ENCODE peak calls at places on chromosome 13, in ten cellular contexts. F is T-helper 2 cell; H is EL; J is mammary epithelial cell; P is epithelial cell of prostate; Z is neural progenitor cell; W is activated naive CD4-positive, alpha-beta T cell; A is PC-3; D is NCI-H510A treated with DMSO at 0.1 percent for 48 hours; M is sigmoid colon. X is an unnamed sample.

GRCh38 chr13:98103942-98104880 is 38.7 kb upstream of the FARP1 start:
- DNase-seq in F (no peak), H (peak; percentile 20), J (peak; percentile 9), P (no peak), Z (no peak), W (no peak), A (peak; percentile 17), D (no peak), M (no peak), X (no peak)

GRCh38 chr13:113205428-113205931 is 3.0 kb downstream of the PCID2 start:
- DNase-seq in F (no peak), H (no peak), J (no peak), P (no peak), Z (no peak), W (no peak), A (peak; percentile 16), D (no peak), M (no peak), X (no peak)

GRCh38 chr13:113639661-113640262 is 18.2 kb downstream of the ATP4B start:
- DNase-seq in F (no peak), H (no peak), J (no peak), P (no peak), Z (no peak), W (no peak), A (no peak), D (no peak), M (peak; percentile 76), X (no peak)

GRCh38 chr13:42836930-42837329 is 55.5 kb downstream of the FAM216B start:
- DNase-seq in F (no peak), H (peak; percentile 42), J (no peak), P (no peak), Z (peak; percentile 25), W (no peak), A (peak; percentile 46), D (peak; percentile 0), M (no peak), X (peak; percentile 73)

GRCh38 chr13:74134226-74134776 is at the start of gene KLF12:
- DNase-seq in F (peak; percentile 94), H (peak; percentile 97), J (peak; percentile 88), P (no peak), Z (peak; percentile 95), W (peak; percentile 79), A (peak; percentile 81), D (peak; percentile 31), M (peak; percentile 96), X (peak; percentile 98)

GRCh38 chr13:23159587-23160240 is 21.1 kb upstream of the SGCG start:
- DNase-seq in F (no peak), H (no peak), J (no peak), P (no peak), Z (peak; percentile 57), W (no peak), A (no peak), D (no peak), M (no peak), X (peak; percentile 88)

GRCh38 chr13:65260938-65261880 is 1968.9 kb downstream of the PCDH9 start:
- DNase-seq in F (no peak), H (peak; percentile 1), J (no peak), P (no peak), Z (no peak), W (no peak), A (no peak), D (no peak), M (no peak), X (peak; percentile 5)

GRCh38 chr13:44732503-44733098 is 156.5 kb upstream of the TSC22D1 start:
- DNase-seq in F (no peak), H (no peak), J (no peak), P (no peak), Z (no peak), W (no peak), A (no peak), D (no peak), M (no peak), X (peak; percentile 81)

GRCh38 chr13:110197041-110197440 is 109.9 kb downstream of the COL4A1 start:
- DNase-seq in F (no peak), H (no peak), J (no peak), P (no peak), Z (no peak), W (no peak), A (no peak), D (no peak), M (no peak), X (no peak)

GRCh38 chr13:29434217-29434940 is 161.1 kb downstream of the SLC7A1 start:
- DNase-seq in F (no peak), H (no peak), J (no peak), P (no peak), Z (no peak), W (no peak), A (no peak), D (no peak), M (no peak), X (peak; percentile 68)

GRCh38 chr13:110509971-110510786 is 51.3 kb downstream of the RAB20 start:
- DNase-seq in F (no peak), H (peak; percentile 40), J (no peak), P (no peak), Z (no peak), W (no peak), A (no peak), D (no peak), M (no peak), X (peak; percentile 61)

GRCh38 chr13:103356226-103356864 is 290.1 kb upstream of the SLC10A2 start:
- DNase-seq in F (no peak), H (no peak), J (no peak), P (no peak), Z (no peak), W (no peak), A (no peak), D (no peak), M (no peak), X (no peak)

GRCh38 chr13:98173431-98173921 is 3.6 kb downstream of the RNF113B start:
- DNase-seq in F (no peak), H (peak; percentile 97), J (peak; percentile 57), P (peak; percentile 5), Z (peak; percentile 28), W (no peak), A (peak; percentile 18), D (no peak), M (peak; percentile 70), X (peak; percentile 48)

GRCh38 chr13:26819067-26819466 is 58.5 kb upstream of the GPR12 start:
- DNase-seq in F (no peak), H (no peak), J (no peak), P (no peak), Z (no peak), W (no peak), A (no peak), D (no peak), M (no peak), X (no peak)

GRCh38 chr13:72505376-72505775 is 222.1 kb downstream of the MZT1 start:
- DNase-seq in F (no peak), H (no peak), J (no peak), P (no peak), Z (no peak), W (no peak), A (no peak), D (no peak), M (no peak), X (no peak)

GRCh38 chr13:40074338-40074737 is 418.9 kb downstream of the COG6 start:
- DNase-seq in F (no peak), H (no peak), J (no peak), P (no peak), Z (no peak), W (no peak), A (no peak), D (no peak), M (no peak), X (no peak)

GRCh38 chr13:97076898-97077297 is 82.6 kb upstream of the OXGR1 start:
- DNase-seq in F (no peak), H (no peak), J (no peak), P (no peak), Z (peak; percentile 23), W (no peak), A (no peak), D (no peak), M (no peak), X (no peak)

GRCh38 chr13:90272356-90272755 is 1075.1 kb upstream of the MIR17HG start:
- DNase-seq in F (no peak), H (peak; percentile 15), J (peak; percentile 85), P (peak; percentile 62), Z (no peak), W (no peak), A (peak; percentile 32), D (no peak), M (no peak), X (no peak)

GRCh38 chr13:50033696-50034095 is 18.5 kb downstream of the KCNRG start:
- DNase-seq in F (no peak), H (peak; percentile 13), J (no peak), P (no peak), Z (no peak), W (no peak), A (no peak), D (no peak), M (no peak), X (no peak)

GRCh38 chr13:73235385-73235784 is 176.6 kb downstream of the KLF5 start:
- DNase-seq in F (no peak), H (no peak), J (peak; percentile 57), P (no peak), Z (no peak), W (no peak), A (no peak), D (no peak), M (no peak), X (no peak)

GRCh38 chr13:97028441-97029299 is 34.4 kb upstream of the OXGR1 start:
- DNase-seq in F (no peak), H (peak; percentile 58), J (peak; percentile 41), P (no peak), Z (peak; percentile 45), W (no peak), A (peak; percentile 76), D (peak; percentile 57), M (no peak), X (peak; percentile 80)

GRCh38 chr13:73464758-73465628 is 406.2 kb downstream of the KLF5 start:
- DNase-seq in F (no peak), H (no peak), J (no peak), P (no peak), Z (no peak), W (no peak), A (no peak), D (no peak), M (no peak), X (no peak)